ENCODE peak calls at places on chromosomes 6 and 20, in nine cellular contexts. W, T, V, I, K, F, Z, G and P are unnamed samples.
A peak's percentile ranks its signal among the peaks of the same experiment; 100 is the strongest.

GRCh38 chr20:59299961-59300340 is 460 bp upstream of the EDN3 start:
- DNase-seq in W (no peak), T (no peak), V (no peak), I (no peak), K (no peak), F (no peak), Z (no peak), G (no peak), P (no peak)

GRCh38 chr20:9119776-9120175 is 50.9 kb downstream of the PLCB4 start:
- DNase-seq in W (no peak), T (no peak), V (no peak), I (no peak), K (no peak), F (peak; percentile 94), Z (peak; percentile 68), G (peak; percentile 17), P (no peak)

GRCh38 chr6:41901882-41902519 is 6.8 kb upstream of the USP49 start:
- DNase-seq in W (peak; percentile 49), T (no peak), V (peak; percentile 16), I (peak; percentile 32), K (peak; percentile 33), F (no peak), Z (peak; percentile 10), G (peak; percentile 49), P (peak; percentile 24)

GRCh38 chr6:16505711-16506362 is 255.4 kb downstream of the ATXN1 start:
- DNase-seq in W (peak; percentile 91), T (peak; percentile 87), V (no peak), I (no peak), K (no peak), F (peak; percentile 19), Z (peak; percentile 21), G (peak; percentile 35), P (no peak)

GRCh38 chr6:55825402-55826051 is 49.9 kb downstream of the BMP5 start:
- DNase-seq in W (peak; percentile 84), T (peak; percentile 86), V (peak; percentile 61), I (no peak), K (no peak), F (peak; percentile 83), Z (peak; percentile 12), G (peak; percentile 77), P (peak; percentile 23)

GRCh38 chr6:143276436-143276835 is 174.1 kb downstream of the ADAT2 start:
- DNase-seq in W (no peak), T (no peak), V (no peak), I (no peak), K (peak; percentile 46), F (no peak), Z (no peak), G (no peak), P (no peak)

GRCh38 chr6:143405381-143406154 is 44.9 kb downstream of the ADAT2 start:
- DNase-seq in W (peak; percentile 79), T (peak; percentile 83), V (no peak), I (no peak), K (no peak), F (peak; percentile 50), Z (no peak), G (peak; percentile 19), P (no peak)

GRCh38 chr6:170362121-170362520 is 55.6 kb downstream of the FAM120B start:
- DNase-seq in W (no peak), T (no peak), V (no peak), I (no peak), K (no peak), F (no peak), Z (no peak), G (no peak), P (no peak)

GRCh38 chr20:62818592-62819493 is 2.0 kb downstream of the COL9A3 start:
- DNase-seq in W (peak; percentile 52), T (peak; percentile 97), V (no peak), I (no peak), K (no peak), F (peak; percentile 39), Z (peak; percentile 74), G (no peak), P (peak; percentile 82)

GRCh38 chr6:75109757-75110156 is 96.1 kb downstream of the COL12A1 start:
- DNase-seq in W (no peak), T (no peak), V (no peak), I (no peak), K (no peak), F (no peak), Z (no peak), G (no peak), P (no peak)

GRCh38 chr6:131784561-131784960 is 23.3 kb upstream of the ENPP1 start:
- DNase-seq in W (peak; percentile 65), T (no peak), V (no peak), I (no peak), K (no peak), F (no peak), Z (no peak), G (no peak), P (no peak)

GRCh38 chr6:154928325-154928922 is 66.7 kb upstream of the TIAM2 start:
- DNase-seq in W (peak; percentile 78), T (peak; percentile 85), V (peak; percentile 87), I (peak; percentile 35), K (peak; percentile 73), F (peak; percentile 68), Z (peak; percentile 58), G (peak; percentile 76), P (peak; percentile 69)

GRCh38 chr6:75934643-75935472 is 137.6 kb downstream of the IMPG1 start:
- DNase-seq in W (peak; percentile 78), T (peak; percentile 93), V (peak; percentile 88), I (no peak), K (peak; percentile 78), F (peak; percentile 73), Z (peak; percentile 43), G (peak; percentile 83), P (peak; percentile 53)

GRCh38 chr6:157304840-157305675 is 18.3 kb downstream of the TMEM242 start:
- DNase-seq in W (no peak), T (no peak), V (no peak), I (no peak), K (no peak), F (no peak), Z (no peak), G (no peak), P (no peak)

GRCh38 chr6:121724576-121724975 is 289.1 kb downstream of the GJA1 start:
- DNase-seq in W (no peak), T (no peak), V (no peak), I (no peak), K (no peak), F (no peak), Z (no peak), G (no peak), P (no peak)

GRCh38 chr6:35181313-35181932 is 32.3 kb upstream of the SCUBE3 start:
- DNase-seq in W (peak; percentile 85), T (peak; percentile 87), V (no peak), I (no peak), K (no peak), F (peak; percentile 41), Z (peak; percentile 38), G (peak; percentile 61), P (no peak)

GRCh38 chr6:3848925-3849605 is at the start of gene FAM50B:
- DNase-seq in W (peak; percentile 80), T (peak; percentile 92), V (peak; percentile 93), I (peak; percentile 85), K (peak; percentile 89), F (peak; percentile 86), Z (peak; percentile 92), G (peak; percentile 92), P (peak; percentile 89)
- TF ChIP-seq CTCF in W (peak; percentile 61), T (peak; percentile 77), V (peak; percentile 97), I (peak; percentile 84), K (peak; percentile 75), F (peak; percentile 78), Z (peak; percentile 96), G (peak; percentile 97), P (peak; percentile 73)

DNA sequence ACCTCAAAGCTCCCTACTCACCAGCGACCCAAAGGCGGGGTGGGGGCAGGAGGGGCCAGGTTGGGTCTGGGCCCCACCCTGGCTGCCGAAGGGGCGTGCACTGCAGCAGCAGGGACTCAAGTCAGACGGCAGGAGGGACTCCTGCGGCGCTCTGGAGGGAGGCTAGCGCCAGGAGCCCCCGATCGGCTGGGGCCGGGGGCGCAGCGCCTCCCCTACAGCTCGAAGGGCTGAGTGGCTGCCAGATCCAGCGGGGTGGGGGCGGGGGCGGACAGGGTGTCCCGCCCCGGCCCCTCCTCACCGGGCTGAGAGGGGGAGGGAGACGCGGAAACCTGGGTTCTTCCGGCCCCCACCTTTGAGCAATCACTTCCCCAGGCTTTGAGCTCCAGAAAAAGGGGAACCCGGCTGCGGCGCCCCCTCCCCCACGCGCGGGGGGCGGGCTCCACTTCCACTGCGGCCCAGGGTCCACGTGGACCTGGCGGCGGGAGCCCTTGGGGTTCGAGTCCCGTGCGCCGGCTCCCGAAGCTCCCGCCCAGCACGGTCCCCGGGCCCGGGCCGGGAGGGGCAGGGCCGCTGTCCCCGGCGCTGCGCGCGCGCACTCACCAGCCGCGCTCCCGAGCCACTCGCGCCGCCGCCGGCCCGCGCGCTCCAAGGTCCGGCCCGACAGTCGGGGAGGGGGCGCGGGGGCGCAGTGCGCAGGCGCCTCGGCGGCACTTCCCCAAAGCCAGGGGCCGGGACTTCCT is at the start of gene RGS19:
- DNase-seq in W (peak; percentile 44), T (peak; percentile 94), V (peak; percentile 92), I (peak; percentile 54), K (peak; percentile 97), F (peak; percentile 56), Z (peak; percentile 76), G (peak; percentile 86), P (peak; percentile 86)
- TF ChIP-seq CTCF in W (no peak), T (no peak), V (no peak), I (no peak), K (no peak), F (no peak), Z (no peak), G (no peak), P (no peak)

GRCh38 chr20:18857640-18858039 is 44.1 kb downstream of the SCP2D1 start:
- DNase-seq in W (peak; percentile 3), T (no peak), V (no peak), I (no peak), K (no peak), F (peak; percentile 57), Z (no peak), G (peak; percentile 45), P (no peak)

GRCh38 chr20:18853946-18854646 is 40.5 kb downstream of the SCP2D1 start:
- DNase-seq in W (no peak), T (no peak), V (no peak), I (no peak), K (no peak), F (peak; percentile 46), Z (no peak), G (no peak), P (no peak)

GRCh38 chr20:18852318-18852717 is 38.7 kb downstream of the SCP2D1 start:
- DNase-seq in W (no peak), T (no peak), V (no peak), I (no peak), K (no peak), F (peak; percentile 81), Z (no peak), G (no peak), P (no peak)

GRCh38 chr20:18853216-18853615 is 39.6 kb downstream of the SCP2D1 start:
- DNase-seq in W (no peak), T (no peak), V (no peak), I (no peak), K (no peak), F (no peak), Z (no peak), G (no peak), P (no peak)

GRCh38 chr20:18856873-18857272 is 43.3 kb downstream of the SCP2D1 start:
- DNase-seq in W (no peak), T (no peak), V (peak; percentile 68), I (no peak), K (no peak), F (no peak), Z (no peak), G (no peak), P (no peak)
- TF ChIP-seq CTCF in W (no peak), T (no peak), V (no peak), I (no peak), K (no peak), F (no peak), Z (no peak), G (no peak), P (no peak)

GRCh38 chr6:77812304-77812703 is 159.5 kb downstream of the MEI4 start:
- DNase-seq in W (no peak), T (no peak), V (no peak), I (no peak), K (no peak), F (no peak), Z (no peak), G (no peak), P (no peak)
- TF ChIP-seq CTCF in W (no peak), T (no peak), V (no peak), I (no peak), K (no peak), F (no peak), Z (no peak), G (no peak), P (no peak)